ENCODE peak calls at places on chromosomes 6 and 20, in four cellular contexts. U is GM12878, F is HepG2, R is H1. T is an unnamed sample.

GRCh38 chr6:1076531-1077453 is 235.1 kb upstream of the FOXQ1 start:
- DNase-seq in F (no peak), R (no peak), U (no peak), T (no peak)

GRCh38 chr20:61573415-61574305 is 321.6 kb downstream of the CDH4 start:
- DNase-seq in F (no peak), U (no peak), R (no peak), T (no peak)

GRCh38 chr20:33032555-33032954 is 1.1 kb downstream of the BPIFB6 start:
- DNase-seq in R (no peak), F (no peak), U (no peak), T (no peak)

GRCh38 chr6:89034586-89035251 is 45.8 kb upstream of the PNRC1 start:
- DNase-seq in F (peak; percentile 67), R (no peak), U (no peak), T (no peak)

GRCh38 chr6:49909508-49910047 is 43.2 kb upstream of the CRISP1 start:
- DNase-seq in R (no peak), U (no peak), F (no peak), T (no peak)

GRCh38 chr6:28710466-28711191 is 184.9 kb downstream of the GPX5 start:
- DNase-seq in U (no peak), F (peak; percentile 59), R (peak; percentile 63), T (peak; percentile 56)

GRCh38 chr6:137811121-137811911 is 55.7 kb upstream of the TNFAIP3 start:
- DNase-seq in F (peak; percentile 90), R (no peak), U (peak; percentile 95), T (peak; percentile 62)

GRCh38 chr6:77341058-77341986 is 122.0 kb downstream of the HTR1B start:
- DNase-seq in F (no peak), U (no peak), R (no peak), T (no peak)

GRCh38 chr20:10662661-10663458 is 10.9 kb downstream of the JAG1 start:
- DNase-seq in F (no peak), R (no peak), U (no peak), T (no peak)

GRCh38 chr20:24468401-24469115 is 871 bp upstream of the SYNDIG1 start:
- DNase-seq in R (no peak), F (no peak), U (no peak), T (no peak)

GRCh38 chr6:85132091-85132490 is 317.8 kb upstream of the NT5E start:
- DNase-seq in U (no peak), R (no peak), F (no peak), T (no peak)

GRCh38 chr6:79548310-79548709 is 11.1 kb upstream of the LCA5 start:
- DNase-seq in F (no peak), U (no peak), R (no peak), T (no peak)

GRCh38 chr6:30074331-30075093 is 1.1 kb downstream of the RNF39 start:
- DNase-seq in R (no peak), F (no peak), U (no peak), T (no peak)

GRCh38 chr20:51687071-51687470 is 81.1 kb downstream of the ATP9A start:
- DNase-seq in R (no peak), F (no peak), U (no peak), T (no peak)

GRCh38 chr6:3825851-3826581 is 23.2 kb upstream of the FAM50B start:
- DNase-seq in F (peak; percentile 73), R (no peak), U (no peak), T (no peak)

GRCh38 chr20:1280421-1281102 is 14.5 kb downstream of the SNPH start:
- DNase-seq in R (no peak), F (no peak), U (no peak), T (no peak)

GRCh38 chr6:162198072-162198471 is 529.5 kb downstream of the PRKN start:
- DNase-seq in F (no peak), R (no peak), U (no peak), T (no peak)

GRCh38 chr6:46095251-46095650 is 34.5 kb upstream of the ENPP4 start:
- DNase-seq in U (no peak), F (no peak), R (no peak), T (no peak)

GRCh38 chr6:24458937-24459336 is 30.4 kb downstream of the GPLD1 start:
- DNase-seq in F (no peak), R (no peak), U (no peak), T (no peak)

GRCh38 chr6:147166360-147166944 is 37.8 kb upstream of the STXBP5 start:
- DNase-seq in F (no peak), U (no peak), R (no peak), T (peak; percentile 92)

GRCh38 chr6:30685157-30685976 is 1.1 kb downstream of the PPP1R18 start:
- DNase-seq in R (no peak), F (no peak), U (no peak), T (no peak)

GRCh38 chr6:55014321-55015088 is 159.8 kb upstream of the HCRTR2 start:
- DNase-seq in R (no peak), U (no peak), F (no peak), T (no peak)

GRCh38 chr20:57229490-57229889 is 37.0 kb downstream of the BMP7 start:
- DNase-seq in U (no peak), F (no peak), R (no peak), T (no peak)

GRCh38 chr6:40504274-40504673 is 82.9 kb downstream of the LRFN2 start:
- DNase-seq in R (no peak), U (no peak), F (no peak), T (no peak)

GRCh38 chr20:45104786-45105185 is 3.9 kb upstream of the KCNS1 start:
- DNase-seq in R (no peak), F (no peak), U (no peak), T (no peak)

GRCh38 chr20:21396921-21397340 is 395 bp downstream of the NKX2-4 start:
- DNase-seq in U (no peak), F (no peak), R (no peak), T (no peak)

GRCh38 chr20:46767127-46767761 is 57.8 kb downstream of the SLC2A10 start:
- DNase-seq in U (no peak), F (peak; percentile 63), R (no peak), T (peak; percentile 75)

GRCh38 chr6:53375851-53376250 is 27.1 kb upstream of the ELOVL5 start:
- DNase-seq in R (no peak), U (no peak), F (no peak), T (no peak)

GRCh38 chr6:130848945-130849344 is 21.7 kb downstream of the SMLR1 start:
- DNase-seq in R (no peak), F (no peak), U (no peak), T (peak; percentile 6)

GRCh38 chr6:165729307-165729936 is 66.4 kb upstream of the PDE10A start:
- DNase-seq in U (no peak), R (no peak), F (peak; percentile 13), T (peak; percentile 85)

GRCh38 chr6:36825452-36825851 is 13.8 kb downstream of the CPNE5 start:
- DNase-seq in U (no peak), F (no peak), R (no peak), T (no peak)

GRCh38 chr20:60572991-60573390 is 614.8 kb downstream of the CDH26 start:
- DNase-seq in U (no peak), R (no peak), F (no peak), T (no peak)
- TF ChIP-seq HDAC2 in U (no peak), R (no peak), F (no peak), T (no peak)

DNA sequence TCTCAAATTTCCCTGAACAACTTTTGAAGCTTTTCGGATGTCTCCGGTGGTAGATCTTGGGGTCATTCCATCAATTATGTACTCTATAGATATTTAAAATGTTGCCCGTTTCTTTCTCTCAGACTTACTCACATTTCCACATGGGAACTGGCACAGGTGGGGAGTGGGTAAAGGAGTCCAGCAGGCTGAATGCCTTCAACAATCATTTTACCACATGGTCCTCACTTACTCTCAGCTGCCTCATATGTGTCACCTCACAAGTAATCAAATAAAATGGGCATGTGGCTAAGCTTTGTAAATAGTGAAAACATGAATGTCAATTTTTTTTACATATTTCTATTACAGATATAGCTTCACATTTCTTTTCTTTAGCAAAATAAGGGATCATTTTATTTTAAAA is 677 bp downstream of the HLA-DQA1 start:
- DNase-seq in U (no peak), R (no peak), F (no peak), T (no peak)
- TF ChIP-seq ATF3 in U (no peak), R (no peak), F (no peak), T (no peak)

GRCh38 chr6:19009769-19010168 is 622.6 kb downstream of the RNF144B start:
- DNase-seq in F (no peak), R (no peak), U (no peak), T (no peak)

GRCh38 chr6:19013011-19013410 is 625.9 kb downstream of the RNF144B start:
- DNase-seq in R (no peak), U (no peak), F (no peak), T (no peak)
- TF ChIP-seq HDAC2 in R (no peak), U (no peak), F (no peak), T (no peak)

DNA sequence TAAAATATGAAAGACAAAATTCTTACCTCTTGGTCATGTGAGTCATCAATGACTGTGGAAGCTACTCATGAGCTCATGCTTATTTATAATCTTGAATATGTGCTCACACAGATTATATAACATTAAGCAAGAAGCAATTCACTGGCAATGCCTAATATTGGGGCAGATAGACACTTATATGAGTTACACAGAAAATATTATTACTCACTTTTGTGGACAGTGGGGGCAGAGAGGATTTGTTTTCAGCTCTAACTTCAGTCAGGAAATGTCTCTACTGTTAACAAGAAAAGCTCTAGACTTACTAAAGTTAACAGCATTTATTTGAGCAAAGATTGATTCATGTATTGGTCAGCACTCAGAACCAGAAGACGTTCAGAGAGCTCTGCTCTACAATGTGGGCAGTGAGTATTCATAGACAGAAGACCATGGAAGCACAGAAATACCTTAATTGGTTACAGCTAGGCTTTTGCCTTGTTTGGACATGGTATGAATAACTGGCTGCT is 85.8 kb upstream of the AHI1 start:
- DNase-seq in F (no peak), U (no peak), R (no peak), T (no peak)
- TF ChIP-seq ATF3 in F (no peak), U (no peak), R (no peak), T (peak; percentile 12)

GRCh38 chr20:34537651-34538050 is 20.9 kb upstream of the MAP1LC3A start:
- DNase-seq in R (no peak), F (no peak), U (no peak), T (no peak)
- TF ChIP-seq HDAC2 in R (no peak), F (no peak), U (no peak), T (no peak)

DNA sequence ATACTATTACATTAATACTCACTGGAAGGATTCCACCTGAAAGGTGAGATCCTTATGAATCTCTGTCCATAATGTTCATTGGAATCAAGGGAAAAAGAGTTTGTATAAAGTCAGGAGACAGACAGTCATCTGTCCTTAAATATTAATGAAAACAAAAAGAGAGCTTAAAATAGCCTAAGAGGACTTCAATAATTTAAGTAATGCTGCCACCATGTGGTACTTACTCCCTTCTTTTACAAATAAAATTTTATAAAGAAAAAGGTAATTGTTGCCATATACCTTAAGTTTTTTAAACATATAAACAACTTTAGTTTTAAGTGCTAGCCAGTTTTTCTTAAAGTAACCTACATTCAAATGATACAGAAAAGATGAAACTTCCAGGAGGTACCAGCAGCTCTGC is 5.1 kb downstream of the BLOC1S5 start:
- DNase-seq in U (no peak), F (no peak), R (no peak), T (no peak)
- TF ChIP-seq ATF3 in U (no peak), F (no peak), R (no peak), T (no peak)

T was measured in K562.